ENCODE peak calls at places on chromosome 2, in five cellular contexts. M, W, A, C and F are unnamed samples.

GRCh38 chr2:106852103-106852502 is 33.9 kb downstream of the ST6GAL2 start:
- DNase-seq in M (no peak), W (no peak), A (no peak), C (no peak), F (no peak)

GRCh38 chr2:175207741-175208438 is 26.4 kb upstream of the ATP5MC3 start:
- DNase-seq in M (no peak), W (peak), A (peak), C (no peak), F (no peak)

GRCh38 chr2:11112870-11113428 is 42.3 kb upstream of the SLC66A3 start:
- DNase-seq in M (no peak), W (no peak), A (no peak), C (no peak), F (no peak)

GRCh38 chr2:1605102-1605501 is 139.2 kb downstream of the PXDN start:
- DNase-seq in M (no peak), W (no peak), A (no peak), C (no peak), F (no peak)

GRCh38 chr2:216315817-216316603 is 56.3 kb downstream of the MARCHF4 start:
- DNase-seq in M (no peak), W (no peak), A (no peak), C (peak), F (no peak)

GRCh38 chr2:71833272-71833671 is 314.4 kb downstream of the CYP26B1 start:
- DNase-seq in M (no peak), W (no peak), A (no peak), C (no peak), F (no peak)

GRCh38 chr2:78202986-78203670 is 681.0 kb upstream of the LRRTM4 start:
- DNase-seq in M (no peak), W (no peak), A (no peak), C (no peak), F (no peak)

GRCh38 chr2:201909961-201910361 is 103.6 kb downstream of the CDK15 start:
- DNase-seq in M (no peak), W (no peak), A (no peak), C (peak), F (no peak)

GRCh38 chr2:238784671-238785527 is 63.0 kb upstream of the TWIST2 start:
- DNase-seq in M (no peak), W (peak), A (peak), C (peak), F (peak)

GRCh38 chr2:128585706-128586105 is 267.0 kb upstream of the HS6ST1 start:
- DNase-seq in M (no peak), W (no peak), A (no peak), C (peak), F (no peak)

GRCh38 chr2:161988589-161988988 is 85.4 kb downstream of the DPP4 start:
- DNase-seq in M (no peak), W (no peak), A (no peak), C (peak), F (no peak)

GRCh38 chr2:144679942-144680341 is 160.0 kb upstream of the ZEB2 start:
- DNase-seq in M (no peak), W (peak), A (no peak), C (no peak), F (no peak)

GRCh38 chr2:133489641-133490411 is 78.4 kb downstream of the NCKAP5 start:
- DNase-seq in M (no peak), W (no peak), A (no peak), C (no peak), F (no peak)

GRCh38 chr2:211055438-211055837 is 499.0 kb downstream of the CPS1 start:
- DNase-seq in M (no peak), W (peak), A (no peak), C (no peak), F (no peak)

GRCh38 chr2:136765736-136766323 is 485 bp downstream of the THSD7B start:
- DNase-seq in M (no peak), W (peak), A (no peak), C (peak), F (no peak)

GRCh38 chr2:18435425-18436037 is 124.9 kb downstream of the RDH14 start:
- DNase-seq in M (no peak), W (peak), A (no peak), C (peak), F (no peak)

GRCh38 chr2:15711126-15711860 is 119.6 kb downstream of the DDX1 start:
- DNase-seq in M (no peak), W (no peak), A (no peak), C (peak), F (no peak)